ENCODE peak calls at places on chromosomes 13 and 19, in six cellular contexts. L is central memory CD4-positive, alpha-beta T cell; U is cardiac fibroblast; K is stimulated activated CD4-positive, alpha-beta T cell treated with anti-CD3 and anti-CD28 coated beads, Interleukin-2, amount 100 ng/mL, for 48 hours; G is NAMALWA; A is activated T-cell treated with anti-CD3 and anti-CD28 coated beads for 1 hour. Y is an unnamed sample.

GRCh38 chr13:98797456-98797855 is 45.0 kb upstream of the SLC15A1 start:
- DNase-seq in A (no peak), G (no peak), K (no peak), U (no peak), L (no peak), Y (no peak)

GRCh38 chr19:41405776-41406175 is 8.2 kb downstream of the BCKDHA start:
- DNase-seq in U (no peak), A (no peak), L (no peak), G (no peak), K (no peak), Y (no peak)

GRCh38 chr19:2255982-2256685 is at the start of gene JSRP1:
- DNase-seq in U (no peak), K (no peak), A (no peak), L (no peak), G (peak), Y (no peak)

GRCh38 chr13:51849145-51850101 is 4.4 kb upstream of the TMEM272 start:
- DNase-seq in U (peak), L (no peak), G (peak), A (no peak), K (peak), Y (peak)

GRCh38 chr19:51016798-51017683 is 2.5 kb downstream of the KLK10 start:
- DNase-seq in L (no peak), G (no peak), K (peak), A (peak), U (peak), Y (peak)

GRCh38 chr13:45781553-45782326 is 69.8 kb downstream of the SIAH3 start:
- DNase-seq in G (peak), A (no peak), K (no peak), L (no peak), U (no peak), Y (no peak)

GRCh38 chr19:16596399-16596798 is 24.2 kb upstream of the SLC35E1 start:
- DNase-seq in A (no peak), K (no peak), U (no peak), L (no peak), G (no peak), Y (no peak)

GRCh38 chr19:15469513-15470297 is 5.4 kb upstream of the RASAL3 start:
- DNase-seq in L (no peak), G (no peak), U (peak), K (no peak), A (no peak), Y (no peak)